ENCODE peak calls at places on chromosomes 1 and 21, in six cellular contexts. One of them, this sample, is unnamed.

GRCh38 chr1:151372411-151372934 is at the start of gene SELENBP1:
- DNase-seq in Panc1: no peak
- DNase-seq in esophagus muscularis mucosa: no peak
- DNase-seq in thoracic aorta: peak
- DNase-seq in cardiac muscle cell: peak
- DNase-seq in kidney epithelial cell: no peak
- DNase-seq in this sample: peak

GRCh38 chr1:29711582-29712274 is 475.4 kb downstream of the PTPRU start:
- DNase-seq in cardiac muscle cell: no peak
- DNase-seq in kidney epithelial cell: peak
- DNase-seq in Panc1: no peak
- DNase-seq in esophagus muscularis mucosa: no peak
- DNase-seq in thoracic aorta: no peak
- DNase-seq in this sample: no peak

GRCh38 chr21:44415073-44416025 is 40.0 kb upstream of the LRRC3 start:
- DNase-seq in thoracic aorta: no peak
- DNase-seq in cardiac muscle cell: no peak
- DNase-seq in Panc1: no peak
- DNase-seq in kidney epithelial cell: no peak
- DNase-seq in esophagus muscularis mucosa: no peak
- DNase-seq in this sample: no peak

GRCh38 chr21:22561946-22562345 is 1563.7 kb downstream of the NCAM2 start:
- DNase-seq in kidney epithelial cell: no peak
- DNase-seq in thoracic aorta: no peak
- DNase-seq in Panc1: no peak
- DNase-seq in esophagus muscularis mucosa: no peak
- DNase-seq in cardiac muscle cell: no peak
- DNase-seq in this sample: no peak

GRCh38 chr1:35261412-35262120 is 6.9 kb upstream of the ZMYM4 start:
- DNase-seq in cardiac muscle cell: no peak
- DNase-seq in Panc1: no peak
- DNase-seq in esophagus muscularis mucosa: no peak
- DNase-seq in thoracic aorta: no peak
- DNase-seq in kidney epithelial cell: no peak
- DNase-seq in this sample: no peak

GRCh38 chr1:153375511-153375910 is at the start of gene S100A12:
- DNase-seq in esophagus muscularis mucosa: no peak
- DNase-seq in thoracic aorta: no peak
- DNase-seq in Panc1: no peak
- DNase-seq in kidney epithelial cell: peak
- DNase-seq in cardiac muscle cell: no peak
- DNase-seq in this sample: peak

GRCh38 chr1:35838693-35839245 is 31.0 kb downstream of the AGO4 start:
- DNase-seq in thoracic aorta: no peak
- DNase-seq in cardiac muscle cell: no peak
- DNase-seq in kidney epithelial cell: no peak
- DNase-seq in Panc1: no peak
- DNase-seq in esophagus muscularis mucosa: no peak
- DNase-seq in this sample: no peak

GRCh38 chr21:33396436-33396835 is 6.8 kb upstream of the IFNGR2 start:
- DNase-seq in kidney epithelial cell: no peak
- DNase-seq in cardiac muscle cell: no peak
- DNase-seq in esophagus muscularis mucosa: no peak
- DNase-seq in thoracic aorta: no peak
- DNase-seq in Panc1: no peak
- DNase-seq in this sample: no peak

GRCh38 chr1:116850436-116850835 is 59.3 kb upstream of the PTGFRN start:
- DNase-seq in Panc1: no peak
- DNase-seq in kidney epithelial cell: no peak
- DNase-seq in thoracic aorta: no peak
- DNase-seq in esophagus muscularis mucosa: no peak
- DNase-seq in cardiac muscle cell: no peak
- DNase-seq in this sample: no peak

GRCh38 chr1:46248122-46248920 is 758 bp downstream of the RAD54L start:
- DNase-seq in esophagus muscularis mucosa: no peak
- DNase-seq in cardiac muscle cell: peak
- DNase-seq in Panc1: no peak
- DNase-seq in kidney epithelial cell: no peak
- DNase-seq in thoracic aorta: no peak
- DNase-seq in this sample: no peak

GRCh38 chr1:26543444-26543835 is 13.9 kb downstream of the RPS6KA1 start:
- DNase-seq in Panc1: no peak
- DNase-seq in thoracic aorta: no peak
- DNase-seq in cardiac muscle cell: no peak
- DNase-seq in esophagus muscularis mucosa: no peak
- DNase-seq in kidney epithelial cell: no peak
- DNase-seq in this sample: no peak

GRCh38 chr21:41758550-41758949 is 8.3 kb downstream of the RIPK4 start:
- DNase-seq in kidney epithelial cell: no peak
- DNase-seq in Panc1: peak
- DNase-seq in cardiac muscle cell: no peak
- DNase-seq in esophagus muscularis mucosa: no peak
- DNase-seq in thoracic aorta: no peak
- DNase-seq in this sample: no peak

GRCh38 chr1:197692965-197693364 is 82.3 kb downstream of the DENND1B start:
- DNase-seq in kidney epithelial cell: no peak
- DNase-seq in thoracic aorta: no peak
- DNase-seq in cardiac muscle cell: no peak
- DNase-seq in esophagus muscularis mucosa: no peak
- DNase-seq in Panc1: no peak
- DNase-seq in this sample: no peak

GRCh38 chr1:181817091-181817490 is 244.4 kb downstream of the ZNF648 start:
- DNase-seq in thoracic aorta: no peak
- DNase-seq in cardiac muscle cell: no peak
- DNase-seq in kidney epithelial cell: peak
- DNase-seq in esophagus muscularis mucosa: no peak
- DNase-seq in Panc1: no peak
- DNase-seq in this sample: no peak

GRCh38 chr1:174815036-174815435 is 184.7 kb upstream of the CACYBP start:
- DNase-seq in Panc1: peak
- DNase-seq in kidney epithelial cell: peak
- DNase-seq in thoracic aorta: no peak
- DNase-seq in cardiac muscle cell: no peak
- DNase-seq in esophagus muscularis mucosa: no peak
- DNase-seq in this sample: no peak

GRCh38 chr1:40743860-40744259 is 39.7 kb upstream of the KCNQ4 start:
- DNase-seq in esophagus muscularis mucosa: no peak
- DNase-seq in kidney epithelial cell: no peak
- DNase-seq in Panc1: no peak
- DNase-seq in cardiac muscle cell: no peak
- DNase-seq in thoracic aorta: no peak
- DNase-seq in this sample: no peak

GRCh38 chr1:234967121-234967520 is 161.5 kb downstream of the TOMM20 start:
- DNase-seq in thoracic aorta: no peak
- DNase-seq in cardiac muscle cell: no peak
- DNase-seq in Panc1: no peak
- DNase-seq in esophagus muscularis mucosa: no peak
- DNase-seq in kidney epithelial cell: no peak
- DNase-seq in this sample: no peak

GRCh38 chr1:31568895-31569655 is 7.2 kb upstream of the TINAGL1 start:
- DNase-seq in kidney epithelial cell: no peak
- DNase-seq in cardiac muscle cell: no peak
- DNase-seq in thoracic aorta: no peak
- DNase-seq in Panc1: no peak
- DNase-seq in esophagus muscularis mucosa: no peak
- DNase-seq in this sample: no peak

DNA sequence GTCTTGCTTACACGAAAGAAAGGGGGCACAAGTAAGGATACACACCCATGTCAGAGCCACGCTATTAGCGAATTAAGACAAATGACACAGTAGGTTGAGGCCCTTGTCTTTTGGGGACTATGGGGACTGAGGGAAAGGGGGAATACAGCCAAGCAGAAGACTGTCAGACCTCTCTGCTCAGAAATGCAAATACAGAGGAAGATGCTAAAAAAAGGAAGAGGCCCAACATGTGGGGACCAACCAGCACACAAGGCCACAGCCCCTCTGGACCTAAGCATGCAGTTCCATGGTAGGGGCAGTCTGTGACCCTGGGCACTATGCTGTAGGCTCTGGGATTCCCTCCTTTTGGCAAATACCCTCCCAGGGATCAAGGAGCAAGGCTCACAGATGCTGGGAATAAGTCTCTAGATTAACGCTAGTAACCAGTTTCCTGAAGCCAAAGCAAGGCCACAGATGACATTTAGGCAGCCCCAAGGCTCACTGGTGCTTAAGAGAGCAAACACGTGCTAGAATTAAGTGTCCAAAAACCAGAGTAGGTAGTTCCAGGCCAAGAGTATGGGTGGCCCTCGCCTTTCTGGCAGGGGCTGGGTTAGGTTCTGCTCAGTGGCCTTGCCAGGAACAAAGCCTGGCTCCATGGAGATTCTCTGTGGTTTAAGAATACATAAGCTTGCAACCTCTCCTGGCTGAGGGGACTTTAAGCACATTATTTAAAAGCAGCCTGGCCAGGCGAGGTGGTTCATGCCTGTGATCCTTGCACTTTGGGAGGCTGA is 38.2 kb downstream of the RABIF start:
- DNase-seq in Panc1: no peak
- DNase-seq in cardiac muscle cell: no peak
- DNase-seq in esophagus muscularis mucosa: no peak
- DNase-seq in thoracic aorta: no peak
- DNase-seq in kidney epithelial cell: no peak
- DNase-seq in this sample: no peak
- TF ChIP-seq CTCF in Panc1: no peak
- TF ChIP-seq CTCF in cardiac muscle cell: no peak
- TF ChIP-seq CTCF in esophagus muscularis mucosa: no peak
- TF ChIP-seq CTCF in thoracic aorta: no peak
- TF ChIP-seq CTCF in kidney epithelial cell: no peak
- TF ChIP-seq CTCF in this sample: no peak

GRCh38 chr1:2443285-2444137 is 31.1 kb upstream of the PEX10 start:
- DNase-seq in esophagus muscularis mucosa: no peak
- DNase-seq in kidney epithelial cell: no peak
- DNase-seq in thoracic aorta: no peak
- DNase-seq in Panc1: no peak
- DNase-seq in cardiac muscle cell: peak
- DNase-seq in this sample: no peak
- H3K4me3 ChIP-seq in esophagus muscularis mucosa: no peak
- H3K4me3 ChIP-seq in kidney epithelial cell: no peak
- H3K4me3 ChIP-seq in thoracic aorta: no peak
- H3K4me3 ChIP-seq in Panc1: peak
- H3K4me3 ChIP-seq in cardiac muscle cell: no peak
- H3K4me3 ChIP-seq in this sample: no peak

GRCh38 chr1:209511169-209511568 is 72.3 kb upstream of the CAMK1G start:
- DNase-seq in Panc1: no peak
- DNase-seq in kidney epithelial cell: no peak
- DNase-seq in cardiac muscle cell: no peak
- DNase-seq in thoracic aorta: no peak
- DNase-seq in esophagus muscularis mucosa: peak
- DNase-seq in this sample: no peak

GRCh38 chr1:209504571-209504970 is 78.9 kb upstream of the CAMK1G start:
- DNase-seq in Panc1: no peak
- DNase-seq in thoracic aorta: no peak
- DNase-seq in kidney epithelial cell: no peak
- DNase-seq in esophagus muscularis mucosa: peak
- DNase-seq in cardiac muscle cell: no peak
- DNase-seq in this sample: no peak

GRCh38 chr1:209510063-209510462 is 73.5 kb upstream of the CAMK1G start:
- DNase-seq in esophagus muscularis mucosa: peak
- DNase-seq in kidney epithelial cell: no peak
- DNase-seq in thoracic aorta: no peak
- DNase-seq in Panc1: no peak
- DNase-seq in cardiac muscle cell: no peak
- DNase-seq in this sample: no peak

GRCh38 chr1:209505044-209505443 is 78.5 kb upstream of the CAMK1G start:
- DNase-seq in thoracic aorta: no peak
- DNase-seq in Panc1: no peak
- DNase-seq in esophagus muscularis mucosa: peak
- DNase-seq in kidney epithelial cell: no peak
- DNase-seq in cardiac muscle cell: no peak
- DNase-seq in this sample: no peak

GRCh38 chr1:209506101-209506500 is 77.4 kb upstream of the CAMK1G start:
- DNase-seq in cardiac muscle cell: no peak
- DNase-seq in kidney epithelial cell: no peak
- DNase-seq in thoracic aorta: no peak
- DNase-seq in esophagus muscularis mucosa: peak
- DNase-seq in Panc1: no peak
- DNase-seq in this sample: no peak
- TF ChIP-seq CTCF in cardiac muscle cell: no peak
- TF ChIP-seq CTCF in kidney epithelial cell: no peak
- TF ChIP-seq CTCF in thoracic aorta: no peak
- TF ChIP-seq CTCF in esophagus muscularis mucosa: no peak
- TF ChIP-seq CTCF in Panc1: no peak
- TF ChIP-seq CTCF in this sample: no peak

GRCh38 chr1:225933072-225933471 is 7.9 kb downstream of the LEFTY2 start:
- DNase-seq in cardiac muscle cell: no peak
- DNase-seq in esophagus muscularis mucosa: no peak
- DNase-seq in thoracic aorta: no peak
- DNase-seq in Panc1: peak
- DNase-seq in kidney epithelial cell: peak
- DNase-seq in this sample: peak
- H3K4me3 ChIP-seq in cardiac muscle cell: no peak
- H3K4me3 ChIP-seq in esophagus muscularis mucosa: no peak
- H3K4me3 ChIP-seq in thoracic aorta: no peak
- H3K4me3 ChIP-seq in Panc1: no peak
- H3K4me3 ChIP-seq in kidney epithelial cell: no peak
- H3K4me3 ChIP-seq in this sample: no peak

GRCh38 chr1:66214901-66215300 is 319.1 kb upstream of the SGIP1 start:
- DNase-seq in cardiac muscle cell: no peak
- DNase-seq in kidney epithelial cell: no peak
- DNase-seq in thoracic aorta: no peak
- DNase-seq in esophagus muscularis mucosa: no peak
- DNase-seq in Panc1: no peak
- DNase-seq in this sample: no peak
- TF ChIP-seq CTCF in cardiac muscle cell: no peak
- TF ChIP-seq CTCF in kidney epithelial cell: no peak
- TF ChIP-seq CTCF in thoracic aorta: no peak
- TF ChIP-seq CTCF in esophagus muscularis mucosa: no peak
- TF ChIP-seq CTCF in Panc1: no peak
- TF ChIP-seq CTCF in this sample: no peak

GRCh38 chr1:1779691-1780597 is 1.7 kb upstream of the NADK start:
- DNase-seq in Panc1: no peak
- DNase-seq in kidney epithelial cell: no peak
- DNase-seq in cardiac muscle cell: no peak
- DNase-seq in thoracic aorta: no peak
- DNase-seq in esophagus muscularis mucosa: no peak
- DNase-seq in this sample: no peak
- H3K4me3 ChIP-seq in Panc1: no peak
- H3K4me3 ChIP-seq in kidney epithelial cell: no peak
- H3K4me3 ChIP-seq in cardiac muscle cell: no peak
- H3K4me3 ChIP-seq in thoracic aorta: peak
- H3K4me3 ChIP-seq in esophagus muscularis mucosa: no peak
- H3K4me3 ChIP-seq in this sample: no peak

GRCh38 chr1:63458750-63459149 is 64.3 kb downstream of the ITGB3BP start:
- DNase-seq in kidney epithelial cell: no peak
- DNase-seq in thoracic aorta: no peak
- DNase-seq in cardiac muscle cell: no peak
- DNase-seq in esophagus muscularis mucosa: no peak
- DNase-seq in Panc1: no peak
- DNase-seq in this sample: no peak

GRCh38 chr1:63448741-63449140 is 74.3 kb downstream of the ITGB3BP start:
- DNase-seq in esophagus muscularis mucosa: no peak
- DNase-seq in cardiac muscle cell: no peak
- DNase-seq in thoracic aorta: no peak
- DNase-seq in kidney epithelial cell: no peak
- DNase-seq in Panc1: no peak
- DNase-seq in this sample: no peak

GRCh38 chr1:63450416-63450815 is 72.6 kb downstream of the ITGB3BP start:
- DNase-seq in Panc1: no peak
- DNase-seq in thoracic aorta: no peak
- DNase-seq in cardiac muscle cell: no peak
- DNase-seq in kidney epithelial cell: no peak
- DNase-seq in esophagus muscularis mucosa: no peak
- DNase-seq in this sample: no peak

GRCh38 chr1:63453232-63453631 is 69.8 kb downstream of the ITGB3BP start:
- DNase-seq in kidney epithelial cell: no peak
- DNase-seq in Panc1: no peak
- DNase-seq in thoracic aorta: no peak
- DNase-seq in esophagus muscularis mucosa: no peak
- DNase-seq in cardiac muscle cell: no peak
- DNase-seq in this sample: no peak

GRCh38 chr1:63454269-63454668 is 68.8 kb downstream of the ITGB3BP start:
- DNase-seq in cardiac muscle cell: no peak
- DNase-seq in Panc1: no peak
- DNase-seq in thoracic aorta: no peak
- DNase-seq in esophagus muscularis mucosa: no peak
- DNase-seq in kidney epithelial cell: no peak
- DNase-seq in this sample: peak
- TF ChIP-seq CTCF in cardiac muscle cell: peak
- TF ChIP-seq CTCF in Panc1: peak
- TF ChIP-seq CTCF in thoracic aorta: no peak
- TF ChIP-seq CTCF in esophagus muscularis mucosa: no peak
- TF ChIP-seq CTCF in kidney epithelial cell: peak
- TF ChIP-seq CTCF in this sample: peak